ENCODE peak calls at places on chromosome X, in five cellular contexts. One of them, this sample, is unnamed.

GRCh38 chrX:45198301-45198700 is 2.4 kb downstream of the DIPK2B start:
- DNase-seq in GM13977: no peak
- DNase-seq in AG09319: no peak
- DNase-seq in nucleus accumbens: no peak
- DNase-seq in mesenteric fat pad: no peak
- DNase-seq in this sample: no peak

GRCh38 chrX:11531226-11531625 is 134.5 kb downstream of the ARHGAP6 start:
- DNase-seq in GM13977: no peak
- DNase-seq in AG09319: no peak
- DNase-seq in nucleus accumbens: no peak
- DNase-seq in mesenteric fat pad: no peak
- DNase-seq in this sample: no peak

GRCh38 chrX:48890934-48891401 is 6.6 kb downstream of the TIMM17B start:
- DNase-seq in GM13977: no peak
- DNase-seq in AG09319: no peak
- DNase-seq in nucleus accumbens: no peak
- DNase-seq in mesenteric fat pad: no peak
- DNase-seq in this sample: no peak

GRCh38 chrX:110066488-110067225 is 63.7 kb downstream of the TMEM164 start:
- DNase-seq in GM13977: no peak
- DNase-seq in AG09319: no peak
- DNase-seq in nucleus accumbens: no peak
- DNase-seq in mesenteric fat pad: no peak
- DNase-seq in this sample: no peak

GRCh38 chrX:123673813-123674212 is 59.0 kb downstream of the THOC2 start:
- DNase-seq in GM13977: no peak
- DNase-seq in AG09319: no peak
- DNase-seq in nucleus accumbens: no peak
- DNase-seq in mesenteric fat pad: no peak
- DNase-seq in this sample: no peak

GRCh38 chrX:74248889-74249288 is 55.1 kb upstream of the ZCCHC13 start:
- DNase-seq in GM13977: no peak
- DNase-seq in AG09319: no peak
- DNase-seq in nucleus accumbens: no peak
- DNase-seq in mesenteric fat pad: no peak
- DNase-seq in this sample: no peak

GRCh38 chrX:132463411-132463810 is 25.4 kb downstream of the MBNL3 start:
- DNase-seq in GM13977: no peak
- DNase-seq in AG09319: no peak
- DNase-seq in nucleus accumbens: no peak
- DNase-seq in mesenteric fat pad: no peak
- DNase-seq in this sample: no peak

GRCh38 chrX:49792376-49792775 is 36.7 kb upstream of the PAGE4 start:
- DNase-seq in GM13977: no peak
- DNase-seq in AG09319: no peak
- DNase-seq in nucleus accumbens: no peak
- DNase-seq in mesenteric fat pad: no peak
- DNase-seq in this sample: no peak

GRCh38 chrX:49039598-49040375 is 3.4 kb downstream of the TFE3 start:
- DNase-seq in GM13977: peak; percentile 53
- DNase-seq in AG09319: peak; percentile 87
- DNase-seq in nucleus accumbens: peak; percentile 36
- DNase-seq in mesenteric fat pad: no peak
- DNase-seq in this sample: no peak

GRCh38 chrX:43349363-43349762 is 306.7 kb upstream of the MAOA start:
- DNase-seq in GM13977: peak; percentile 22
- DNase-seq in AG09319: peak; percentile 8
- DNase-seq in nucleus accumbens: no peak
- DNase-seq in mesenteric fat pad: no peak
- DNase-seq in this sample: no peak

GRCh38 chrX:41240504-41240903 is 93.5 kb upstream of the DDX3X start:
- DNase-seq in GM13977: no peak
- DNase-seq in AG09319: no peak
- DNase-seq in nucleus accumbens: no peak
- DNase-seq in mesenteric fat pad: no peak
- DNase-seq in this sample: no peak

GRCh38 chrX:63664083-63664482 is 120.9 kb downstream of the ARHGEF9 start:
- DNase-seq in GM13977: no peak
- DNase-seq in AG09319: no peak
- DNase-seq in nucleus accumbens: no peak
- DNase-seq in mesenteric fat pad: no peak
- DNase-seq in this sample: no peak

GRCh38 chrX:138710311-138710791 is 1.2 kb downstream of the FGF13 start:
- DNase-seq in GM13977: peak; percentile 18
- DNase-seq in AG09319: no peak
- DNase-seq in nucleus accumbens: no peak
- DNase-seq in mesenteric fat pad: no peak
- DNase-seq in this sample: no peak

GRCh38 chrX:100994352-100995281 is 25.1 kb downstream of the ARL13A start:
- DNase-seq in GM13977: peak; percentile 23
- DNase-seq in AG09319: no peak
- DNase-seq in nucleus accumbens: no peak
- DNase-seq in mesenteric fat pad: no peak
- DNase-seq in this sample: no peak

GRCh38 chrX:110418220-110418856 is 59.7 kb downstream of the RTL9 start:
- DNase-seq in GM13977: peak; percentile 23
- DNase-seq in AG09319: no peak
- DNase-seq in nucleus accumbens: peak; percentile 7
- DNase-seq in mesenteric fat pad: no peak
- DNase-seq in this sample: no peak